ENCODE peak calls at places on chromosomes 7 and 10, in four cellular contexts. One of them, this sample, is unnamed.

GRCh38 chr10:71396714-71397339 is at the start of gene CDH23:
- DNase-seq in left cardiac atrium: peak
- DNase-seq in Kasumi-1: peak
- DNase-seq in GM10248: no peak
- DNase-seq in this sample: no peak

GRCh38 chr7:102431617-102432298 is 1.6 kb upstream of the ORAI2 start:
- DNase-seq in left cardiac atrium: no peak
- DNase-seq in Kasumi-1: peak
- DNase-seq in GM10248: no peak
- DNase-seq in this sample: no peak

GRCh38 chr7:105693576-105693975 is 112.3 kb upstream of the EFCAB10 start:
- DNase-seq in left cardiac atrium: no peak
- DNase-seq in Kasumi-1: no peak
- DNase-seq in GM10248: no peak
- DNase-seq in this sample: no peak

GRCh38 chr7:143848192-143848591 is 53.8 kb downstream of the TCAF1 start:
- DNase-seq in left cardiac atrium: no peak
- DNase-seq in Kasumi-1: no peak
- DNase-seq in GM10248: no peak
- DNase-seq in this sample: no peak

GRCh38 chr10:62373995-62374861 is at the start of gene ZNF365:
- DNase-seq in left cardiac atrium: peak
- DNase-seq in Kasumi-1: peak
- DNase-seq in GM10248: peak
- DNase-seq in this sample: no peak

GRCh38 chr7:112162161-112163020 is 43.8 kb downstream of the DOCK4 start:
- DNase-seq in left cardiac atrium: peak
- DNase-seq in Kasumi-1: peak
- DNase-seq in GM10248: no peak
- DNase-seq in this sample: no peak

GRCh38 chr10:103765168-103765567 is 90.2 kb downstream of the SH3PXD2A start:
- DNase-seq in left cardiac atrium: no peak
- DNase-seq in Kasumi-1: no peak
- DNase-seq in GM10248: no peak
- DNase-seq in this sample: no peak

GRCh38 chr10:48603421-48604038 is 1.3 kb downstream of the ARHGAP22 start:
- DNase-seq in left cardiac atrium: no peak
- DNase-seq in Kasumi-1: no peak
- DNase-seq in GM10248: no peak
- DNase-seq in this sample: no peak

GRCh38 chr10:14153570-14154055 is 177.1 kb downstream of the FRMD4A start:
- DNase-seq in left cardiac atrium: peak
- DNase-seq in Kasumi-1: no peak
- DNase-seq in GM10248: no peak
- DNase-seq in this sample: no peak

GRCh38 chr10:112359606-112360307 is 14.2 kb upstream of the ACSL5 start:
- DNase-seq in left cardiac atrium: no peak
- DNase-seq in Kasumi-1: no peak
- DNase-seq in GM10248: no peak
- DNase-seq in this sample: no peak

GRCh38 chr10:79230563-79231249 is 116.6 kb upstream of the PPIF start:
- DNase-seq in left cardiac atrium: no peak
- DNase-seq in Kasumi-1: no peak
- DNase-seq in GM10248: no peak
- DNase-seq in this sample: no peak

GRCh38 chr10:57880441-57881301 is 387.0 kb downstream of the IPMK start:
- DNase-seq in left cardiac atrium: no peak
- DNase-seq in Kasumi-1: no peak
- DNase-seq in GM10248: no peak
- DNase-seq in this sample: no peak

GRCh38 chr7:82506702-82507101 is 63.1 kb upstream of the CACNA2D1 start:
- DNase-seq in left cardiac atrium: peak
- DNase-seq in Kasumi-1: no peak
- DNase-seq in GM10248: no peak
- DNase-seq in this sample: no peak

GRCh38 chr10:114851336-114851735 is 29.8 kb downstream of the FHIP2A start:
- DNase-seq in left cardiac atrium: no peak
- DNase-seq in Kasumi-1: no peak
- DNase-seq in GM10248: no peak
- DNase-seq in this sample: no peak